ENCODE peak calls at places on chromosome 1, in seven cellular contexts. One of them, this sample, is unnamed.
A peak's percentile ranks its signal among the peaks of the same experiment; 100 is the strongest.

GRCh38 chr1:201790261-201790660 is 38.7 kb upstream of the IPO9 start:
- DNase-seq in thyroid gland: no peak
- DNase-seq in stimulated activated CD4-positive, alpha-beta T cell treated with anti-CD3 and anti-CD28 coated beads, Interleukin-2, amount 100 ng/mL, for 48 hours: no peak
- DNase-seq in bronchial epithelial cell: peak; percentile 60
- DNase-seq in NCI-H1092: no peak
- DNase-seq in posterior vena cava: no peak
- DNase-seq in NCI-H510A treated with DMSO at 0.1 percent for 48 hours: no peak
- DNase-seq in this sample: peak; percentile 69

GRCh38 chr1:32759997-32760623 is 57.0 kb downstream of the YARS1 start:
- DNase-seq in thyroid gland: peak; percentile 99
- DNase-seq in stimulated activated CD4-positive, alpha-beta T cell treated with anti-CD3 and anti-CD28 coated beads, Interleukin-2, amount 100 ng/mL, for 48 hours: no peak
- DNase-seq in bronchial epithelial cell: peak; percentile 95
- DNase-seq in NCI-H1092: no peak
- DNase-seq in posterior vena cava: no peak
- DNase-seq in NCI-H510A treated with DMSO at 0.1 percent for 48 hours: no peak
- DNase-seq in this sample: no peak

GRCh38 chr1:233138794-233139544 is 156.6 kb downstream of the PCNX2 start:
- DNase-seq in thyroid gland: no peak
- DNase-seq in stimulated activated CD4-positive, alpha-beta T cell treated with anti-CD3 and anti-CD28 coated beads, Interleukin-2, amount 100 ng/mL, for 48 hours: no peak
- DNase-seq in bronchial epithelial cell: no peak
- DNase-seq in NCI-H1092: no peak
- DNase-seq in posterior vena cava: no peak
- DNase-seq in NCI-H510A treated with DMSO at 0.1 percent for 48 hours: no peak
- DNase-seq in this sample: no peak

GRCh38 chr1:39144943-39145650 is 59.4 kb upstream of the MACF1 start:
- DNase-seq in thyroid gland: no peak
- DNase-seq in stimulated activated CD4-positive, alpha-beta T cell treated with anti-CD3 and anti-CD28 coated beads, Interleukin-2, amount 100 ng/mL, for 48 hours: no peak
- DNase-seq in bronchial epithelial cell: no peak
- DNase-seq in NCI-H1092: no peak
- DNase-seq in posterior vena cava: no peak
- DNase-seq in NCI-H510A treated with DMSO at 0.1 percent for 48 hours: no peak
- DNase-seq in this sample: no peak

GRCh38 chr1:201990427-201990826 is 8.0 kb downstream of the RNPEP start:
- DNase-seq in thyroid gland: no peak
- DNase-seq in stimulated activated CD4-positive, alpha-beta T cell treated with anti-CD3 and anti-CD28 coated beads, Interleukin-2, amount 100 ng/mL, for 48 hours: no peak
- DNase-seq in bronchial epithelial cell: no peak
- DNase-seq in NCI-H1092: no peak
- DNase-seq in posterior vena cava: no peak
- DNase-seq in NCI-H510A treated with DMSO at 0.1 percent for 48 hours: no peak
- DNase-seq in this sample: no peak

GRCh38 chr1:241888232-241888631 is 40.2 kb downstream of the EXO1 start:
- DNase-seq in thyroid gland: no peak
- DNase-seq in stimulated activated CD4-positive, alpha-beta T cell treated with anti-CD3 and anti-CD28 coated beads, Interleukin-2, amount 100 ng/mL, for 48 hours: no peak
- DNase-seq in bronchial epithelial cell: peak; percentile 49
- DNase-seq in NCI-H1092: no peak
- DNase-seq in posterior vena cava: no peak
- DNase-seq in NCI-H510A treated with DMSO at 0.1 percent for 48 hours: no peak
- DNase-seq in this sample: peak; percentile 57

GRCh38 chr1:96360036-96360795 is 361.4 kb upstream of the PTBP2 start:
- DNase-seq in thyroid gland: no peak
- DNase-seq in stimulated activated CD4-positive, alpha-beta T cell treated with anti-CD3 and anti-CD28 coated beads, Interleukin-2, amount 100 ng/mL, for 48 hours: no peak
- DNase-seq in bronchial epithelial cell: peak; percentile 87
- DNase-seq in NCI-H1092: no peak
- DNase-seq in posterior vena cava: no peak
- DNase-seq in NCI-H510A treated with DMSO at 0.1 percent for 48 hours: no peak
- DNase-seq in this sample: peak; percentile 94

GRCh38 chr1:30447080-30447479 is 276.3 kb downstream of the MATN1 start:
- DNase-seq in thyroid gland: no peak
- DNase-seq in stimulated activated CD4-positive, alpha-beta T cell treated with anti-CD3 and anti-CD28 coated beads, Interleukin-2, amount 100 ng/mL, for 48 hours: no peak
- DNase-seq in bronchial epithelial cell: no peak
- DNase-seq in NCI-H1092: no peak
- DNase-seq in posterior vena cava: no peak
- DNase-seq in NCI-H510A treated with DMSO at 0.1 percent for 48 hours: no peak
- DNase-seq in this sample: no peak

GRCh38 chr1:64196074-64196869 is 7.2 kb upstream of the UBE2U start:
- DNase-seq in thyroid gland: no peak
- DNase-seq in stimulated activated CD4-positive, alpha-beta T cell treated with anti-CD3 and anti-CD28 coated beads, Interleukin-2, amount 100 ng/mL, for 48 hours: no peak
- DNase-seq in bronchial epithelial cell: no peak
- DNase-seq in NCI-H1092: no peak
- DNase-seq in posterior vena cava: no peak
- DNase-seq in NCI-H510A treated with DMSO at 0.1 percent for 48 hours: no peak
- DNase-seq in this sample: no peak

GRCh38 chr1:201489656-201490261 is 17.2 kb downstream of the CSRP1 start:
- DNase-seq in thyroid gland: no peak
- DNase-seq in stimulated activated CD4-positive, alpha-beta T cell treated with anti-CD3 and anti-CD28 coated beads, Interleukin-2, amount 100 ng/mL, for 48 hours: no peak
- DNase-seq in bronchial epithelial cell: no peak
- DNase-seq in NCI-H1092: no peak
- DNase-seq in posterior vena cava: peak; percentile 73
- DNase-seq in NCI-H510A treated with DMSO at 0.1 percent for 48 hours: no peak
- DNase-seq in this sample: no peak

GRCh38 chr1:247531937-247532336 is 4.3 kb downstream of the OR2C3 start:
- DNase-seq in thyroid gland: no peak
- DNase-seq in stimulated activated CD4-positive, alpha-beta T cell treated with anti-CD3 and anti-CD28 coated beads, Interleukin-2, amount 100 ng/mL, for 48 hours: no peak
- DNase-seq in bronchial epithelial cell: no peak
- DNase-seq in NCI-H1092: no peak
- DNase-seq in posterior vena cava: no peak
- DNase-seq in NCI-H510A treated with DMSO at 0.1 percent for 48 hours: no peak
- DNase-seq in this sample: no peak

GRCh38 chr1:115641762-115642167 is at the start of gene VANGL1:
- DNase-seq in thyroid gland: peak; percentile 84
- DNase-seq in stimulated activated CD4-positive, alpha-beta T cell treated with anti-CD3 and anti-CD28 coated beads, Interleukin-2, amount 100 ng/mL, for 48 hours: peak; percentile 51
- DNase-seq in bronchial epithelial cell: no peak
- DNase-seq in NCI-H1092: peak; percentile 49
- DNase-seq in posterior vena cava: peak; percentile 89
- DNase-seq in NCI-H510A treated with DMSO at 0.1 percent for 48 hours: peak; percentile 72
- DNase-seq in this sample: peak; percentile 70

GRCh38 chr1:173475564-173476196 is 1.5 kb upstream of the PRDX6 start:
- DNase-seq in thyroid gland: no peak
- DNase-seq in stimulated activated CD4-positive, alpha-beta T cell treated with anti-CD3 and anti-CD28 coated beads, Interleukin-2, amount 100 ng/mL, for 48 hours: no peak
- DNase-seq in bronchial epithelial cell: peak; percentile 87
- DNase-seq in NCI-H1092: no peak
- DNase-seq in posterior vena cava: no peak
- DNase-seq in NCI-H510A treated with DMSO at 0.1 percent for 48 hours: no peak
- DNase-seq in this sample: peak; percentile 72

This sample was measured in HCEC 1CT.